ENCODE peak calls at places on chromosomes 3 and 15, in seven cellular contexts. One of them, this sample, is unnamed.
A peak's percentile ranks its signal among the peaks of the same experiment; 100 is the strongest.

GRCh38 chr3:119702530-119703527 is at the start of gene CFAP91:
- DNase-seq in EL: peak; percentile 95
- DNase-seq in AML-193: no peak
- DNase-seq in NCI-H2029: peak; percentile 98
- DNase-seq in SK-N-MC: no peak
- DNase-seq in choroid plexus epithelial cell: peak; percentile 95
- DNase-seq in activated T-helper 1 cell treated with anti-CD3 and anti-CD28 coated beads, Interleukin-12 subunit alpha, Interleukin-12 subunit beta, Interleukin-2, Interleukin-4 antibody, amounts not matched to agents 30 ng/mL and 10 ng/mL and 1 ng/mL, durations not matched to agents 14 hours and 24 hours and 36 hours: peak; percentile 78
- DNase-seq in this sample: peak; percentile 99

GRCh38 chr15:73049564-73050215 is 2.6 kb upstream of the NEO1 start:
- DNase-seq in EL: no peak
- DNase-seq in AML-193: no peak
- DNase-seq in NCI-H2029: no peak
- DNase-seq in SK-N-MC: no peak
- DNase-seq in choroid plexus epithelial cell: no peak
- DNase-seq in activated T-helper 1 cell treated with anti-CD3 and anti-CD28 coated beads, Interleukin-12 subunit alpha, Interleukin-12 subunit beta, Interleukin-2, Interleukin-4 antibody, amounts not matched to agents 30 ng/mL and 10 ng/mL and 1 ng/mL, durations not matched to agents 14 hours and 24 hours and 36 hours: no peak
- DNase-seq in this sample: no peak

GRCh38 chr3:30354513-30354912 is 251.9 kb upstream of the TGFBR2 start:
- DNase-seq in EL: no peak
- DNase-seq in AML-193: no peak
- DNase-seq in NCI-H2029: no peak
- DNase-seq in SK-N-MC: no peak
- DNase-seq in choroid plexus epithelial cell: no peak
- DNase-seq in activated T-helper 1 cell treated with anti-CD3 and anti-CD28 coated beads, Interleukin-12 subunit alpha, Interleukin-12 subunit beta, Interleukin-2, Interleukin-4 antibody, amounts not matched to agents 30 ng/mL and 10 ng/mL and 1 ng/mL, durations not matched to agents 14 hours and 24 hours and 36 hours: no peak
- DNase-seq in this sample: no peak

GRCh38 chr3:171162986-171163723 is 136.6 kb upstream of the SLC2A2 start:
- DNase-seq in EL: no peak
- DNase-seq in AML-193: peak; percentile 62
- DNase-seq in NCI-H2029: no peak
- DNase-seq in SK-N-MC: no peak
- DNase-seq in choroid plexus epithelial cell: peak; percentile 44
- DNase-seq in activated T-helper 1 cell treated with anti-CD3 and anti-CD28 coated beads, Interleukin-12 subunit alpha, Interleukin-12 subunit beta, Interleukin-2, Interleukin-4 antibody, amounts not matched to agents 30 ng/mL and 10 ng/mL and 1 ng/mL, durations not matched to agents 14 hours and 24 hours and 36 hours: no peak
- DNase-seq in this sample: no peak

GRCh38 chr3:19885468-19885867 is 48.5 kb downstream of the EFHB start:
- DNase-seq in EL: peak; percentile 56
- DNase-seq in AML-193: peak; percentile 40
- DNase-seq in NCI-H2029: peak; percentile 23
- DNase-seq in SK-N-MC: no peak
- DNase-seq in choroid plexus epithelial cell: peak; percentile 66
- DNase-seq in activated T-helper 1 cell treated with anti-CD3 and anti-CD28 coated beads, Interleukin-12 subunit alpha, Interleukin-12 subunit beta, Interleukin-2, Interleukin-4 antibody, amounts not matched to agents 30 ng/mL and 10 ng/mL and 1 ng/mL, durations not matched to agents 14 hours and 24 hours and 36 hours: no peak
- DNase-seq in this sample: no peak

GRCh38 chr3:49120096-49120437 is 556 bp downstream of the USP19 start:
- DNase-seq in EL: no peak
- DNase-seq in AML-193: no peak
- DNase-seq in NCI-H2029: no peak
- DNase-seq in SK-N-MC: no peak
- DNase-seq in choroid plexus epithelial cell: peak; percentile 15
- DNase-seq in activated T-helper 1 cell treated with anti-CD3 and anti-CD28 coated beads, Interleukin-12 subunit alpha, Interleukin-12 subunit beta, Interleukin-2, Interleukin-4 antibody, amounts not matched to agents 30 ng/mL and 10 ng/mL and 1 ng/mL, durations not matched to agents 14 hours and 24 hours and 36 hours: no peak
- DNase-seq in this sample: no peak

GRCh38 chr15:44537728-44538240 is 837 bp downstream of the EIF3J start:
- DNase-seq in EL: peak; percentile 55
- DNase-seq in AML-193: no peak
- DNase-seq in NCI-H2029: no peak
- DNase-seq in SK-N-MC: no peak
- DNase-seq in choroid plexus epithelial cell: peak; percentile 47
- DNase-seq in activated T-helper 1 cell treated with anti-CD3 and anti-CD28 coated beads, Interleukin-12 subunit alpha, Interleukin-12 subunit beta, Interleukin-2, Interleukin-4 antibody, amounts not matched to agents 30 ng/mL and 10 ng/mL and 1 ng/mL, durations not matched to agents 14 hours and 24 hours and 36 hours: peak; percentile 14
- DNase-seq in this sample: no peak

GRCh38 chr3:12706504-12707253 is 42.8 kb upstream of the RAF1 start:
- DNase-seq in EL: peak; percentile 78
- DNase-seq in AML-193: peak; percentile 90
- DNase-seq in NCI-H2029: peak; percentile 68
- DNase-seq in SK-N-MC: no peak
- DNase-seq in choroid plexus epithelial cell: peak; percentile 89
- DNase-seq in activated T-helper 1 cell treated with anti-CD3 and anti-CD28 coated beads, Interleukin-12 subunit alpha, Interleukin-12 subunit beta, Interleukin-2, Interleukin-4 antibody, amounts not matched to agents 30 ng/mL and 10 ng/mL and 1 ng/mL, durations not matched to agents 14 hours and 24 hours and 36 hours: peak; percentile 53
- DNase-seq in this sample: no peak

GRCh38 chr3:104526901-104527401 is 839.8 kb upstream of the ALCAM start:
- DNase-seq in EL: no peak
- DNase-seq in AML-193: peak; percentile 80
- DNase-seq in NCI-H2029: no peak
- DNase-seq in SK-N-MC: no peak
- DNase-seq in choroid plexus epithelial cell: no peak
- DNase-seq in activated T-helper 1 cell treated with anti-CD3 and anti-CD28 coated beads, Interleukin-12 subunit alpha, Interleukin-12 subunit beta, Interleukin-2, Interleukin-4 antibody, amounts not matched to agents 30 ng/mL and 10 ng/mL and 1 ng/mL, durations not matched to agents 14 hours and 24 hours and 36 hours: no peak
- DNase-seq in this sample: no peak

GRCh38 chr3:52256622-52257021 is 11.1 kb downstream of the PPM1M start:
- DNase-seq in EL: no peak
- DNase-seq in AML-193: no peak
- DNase-seq in NCI-H2029: no peak
- DNase-seq in SK-N-MC: no peak
- DNase-seq in choroid plexus epithelial cell: no peak
- DNase-seq in activated T-helper 1 cell treated with anti-CD3 and anti-CD28 coated beads, Interleukin-12 subunit alpha, Interleukin-12 subunit beta, Interleukin-2, Interleukin-4 antibody, amounts not matched to agents 30 ng/mL and 10 ng/mL and 1 ng/mL, durations not matched to agents 14 hours and 24 hours and 36 hours: no peak
- DNase-seq in this sample: no peak

GRCh38 chr15:95620934-95621579 is 709.4 kb upstream of the NR2F2 start:
- DNase-seq in EL: peak; percentile 16
- DNase-seq in AML-193: peak; percentile 75
- DNase-seq in NCI-H2029: no peak
- DNase-seq in SK-N-MC: no peak
- DNase-seq in choroid plexus epithelial cell: peak; percentile 87
- DNase-seq in activated T-helper 1 cell treated with anti-CD3 and anti-CD28 coated beads, Interleukin-12 subunit alpha, Interleukin-12 subunit beta, Interleukin-2, Interleukin-4 antibody, amounts not matched to agents 30 ng/mL and 10 ng/mL and 1 ng/mL, durations not matched to agents 14 hours and 24 hours and 36 hours: no peak
- DNase-seq in this sample: no peak

GRCh38 chr15:38651328-38652038 is 86.9 kb upstream of the RASGRP1 start:
- DNase-seq in EL: no peak
- DNase-seq in AML-193: no peak
- DNase-seq in NCI-H2029: no peak
- DNase-seq in SK-N-MC: no peak
- DNase-seq in choroid plexus epithelial cell: no peak
- DNase-seq in activated T-helper 1 cell treated with anti-CD3 and anti-CD28 coated beads, Interleukin-12 subunit alpha, Interleukin-12 subunit beta, Interleukin-2, Interleukin-4 antibody, amounts not matched to agents 30 ng/mL and 10 ng/mL and 1 ng/mL, durations not matched to agents 14 hours and 24 hours and 36 hours: peak; percentile 57
- DNase-seq in this sample: no peak

GRCh38 chr3:197575362-197575761 is 19.6 kb upstream of the BDH1 start:
- DNase-seq in EL: no peak
- DNase-seq in AML-193: no peak
- DNase-seq in NCI-H2029: no peak
- DNase-seq in SK-N-MC: no peak
- DNase-seq in choroid plexus epithelial cell: no peak
- DNase-seq in activated T-helper 1 cell treated with anti-CD3 and anti-CD28 coated beads, Interleukin-12 subunit alpha, Interleukin-12 subunit beta, Interleukin-2, Interleukin-4 antibody, amounts not matched to agents 30 ng/mL and 10 ng/mL and 1 ng/mL, durations not matched to agents 14 hours and 24 hours and 36 hours: no peak
- DNase-seq in this sample: no peak

GRCh38 chr3:186782542-186783069 is 771 bp upstream of the EIF4A2 start:
- DNase-seq in EL: no peak
- DNase-seq in AML-193: no peak
- DNase-seq in NCI-H2029: no peak
- DNase-seq in SK-N-MC: no peak
- DNase-seq in choroid plexus epithelial cell: no peak
- DNase-seq in activated T-helper 1 cell treated with anti-CD3 and anti-CD28 coated beads, Interleukin-12 subunit alpha, Interleukin-12 subunit beta, Interleukin-2, Interleukin-4 antibody, amounts not matched to agents 30 ng/mL and 10 ng/mL and 1 ng/mL, durations not matched to agents 14 hours and 24 hours and 36 hours: no peak
- DNase-seq in this sample: no peak

GRCh38 chr15:89307046-89307587 is 27.5 kb downstream of the POLG start:
- DNase-seq in EL: peak; percentile 53
- DNase-seq in AML-193: no peak
- DNase-seq in NCI-H2029: no peak
- DNase-seq in SK-N-MC: no peak
- DNase-seq in choroid plexus epithelial cell: peak; percentile 50
- DNase-seq in activated T-helper 1 cell treated with anti-CD3 and anti-CD28 coated beads, Interleukin-12 subunit alpha, Interleukin-12 subunit beta, Interleukin-2, Interleukin-4 antibody, amounts not matched to agents 30 ng/mL and 10 ng/mL and 1 ng/mL, durations not matched to agents 14 hours and 24 hours and 36 hours: no peak
- DNase-seq in this sample: no peak

GRCh38 chr3:49747792-49748480 is 24.2 kb upstream of the GMPPB start:
- DNase-seq in EL: peak; percentile 89
- DNase-seq in AML-193: no peak
- DNase-seq in NCI-H2029: no peak
- DNase-seq in SK-N-MC: no peak
- DNase-seq in choroid plexus epithelial cell: peak; percentile 82
- DNase-seq in activated T-helper 1 cell treated with anti-CD3 and anti-CD28 coated beads, Interleukin-12 subunit alpha, Interleukin-12 subunit beta, Interleukin-2, Interleukin-4 antibody, amounts not matched to agents 30 ng/mL and 10 ng/mL and 1 ng/mL, durations not matched to agents 14 hours and 24 hours and 36 hours: no peak
- DNase-seq in this sample: peak; percentile 60

GRCh38 chr15:90822204-90822955 is 46.0 kb upstream of the FURIN start:
- DNase-seq in EL: no peak
- DNase-seq in AML-193: no peak
- DNase-seq in NCI-H2029: no peak
- DNase-seq in SK-N-MC: no peak
- DNase-seq in choroid plexus epithelial cell: no peak
- DNase-seq in activated T-helper 1 cell treated with anti-CD3 and anti-CD28 coated beads, Interleukin-12 subunit alpha, Interleukin-12 subunit beta, Interleukin-2, Interleukin-4 antibody, amounts not matched to agents 30 ng/mL and 10 ng/mL and 1 ng/mL, durations not matched to agents 14 hours and 24 hours and 36 hours: no peak
- DNase-seq in this sample: no peak

GRCh38 chr15:93151488-93151887 is 62.5 kb upstream of the RGMA start:
- DNase-seq in EL: no peak
- DNase-seq in AML-193: no peak
- DNase-seq in NCI-H2029: no peak
- DNase-seq in SK-N-MC: no peak
- DNase-seq in choroid plexus epithelial cell: no peak
- DNase-seq in activated T-helper 1 cell treated with anti-CD3 and anti-CD28 coated beads, Interleukin-12 subunit alpha, Interleukin-12 subunit beta, Interleukin-2, Interleukin-4 antibody, amounts not matched to agents 30 ng/mL and 10 ng/mL and 1 ng/mL, durations not matched to agents 14 hours and 24 hours and 36 hours: no peak
- DNase-seq in this sample: no peak

GRCh38 chr3:177813322-177813721 is 616.0 kb upstream of the TBL1XR1 start:
- DNase-seq in EL: peak; percentile 43
- DNase-seq in AML-193: no peak
- DNase-seq in NCI-H2029: peak; percentile 85
- DNase-seq in SK-N-MC: no peak
- DNase-seq in choroid plexus epithelial cell: peak; percentile 91
- DNase-seq in activated T-helper 1 cell treated with anti-CD3 and anti-CD28 coated beads, Interleukin-12 subunit alpha, Interleukin-12 subunit beta, Interleukin-2, Interleukin-4 antibody, amounts not matched to agents 30 ng/mL and 10 ng/mL and 1 ng/mL, durations not matched to agents 14 hours and 24 hours and 36 hours: no peak
- DNase-seq in this sample: no peak

GRCh38 chr3:172082269-172082668 is 42.9 kb downstream of the FNDC3B start:
- DNase-seq in EL: peak; percentile 98
- DNase-seq in AML-193: no peak
- DNase-seq in NCI-H2029: no peak
- DNase-seq in SK-N-MC: peak; percentile 85
- DNase-seq in choroid plexus epithelial cell: peak; percentile 93
- DNase-seq in activated T-helper 1 cell treated with anti-CD3 and anti-CD28 coated beads, Interleukin-12 subunit alpha, Interleukin-12 subunit beta, Interleukin-2, Interleukin-4 antibody, amounts not matched to agents 30 ng/mL and 10 ng/mL and 1 ng/mL, durations not matched to agents 14 hours and 24 hours and 36 hours: no peak
- DNase-seq in this sample: peak; percentile 64

GRCh38 chr15:28967071-28967470 is 81.3 kb downstream of the APBA2 start:
- DNase-seq in EL: no peak
- DNase-seq in AML-193: no peak
- DNase-seq in NCI-H2029: no peak
- DNase-seq in SK-N-MC: no peak
- DNase-seq in choroid plexus epithelial cell: no peak
- DNase-seq in activated T-helper 1 cell treated with anti-CD3 and anti-CD28 coated beads, Interleukin-12 subunit alpha, Interleukin-12 subunit beta, Interleukin-2, Interleukin-4 antibody, amounts not matched to agents 30 ng/mL and 10 ng/mL and 1 ng/mL, durations not matched to agents 14 hours and 24 hours and 36 hours: no peak
- DNase-seq in this sample: no peak

GRCh38 chr3:125050486-125051172 is 5.2 kb downstream of the HEG1 start:
- DNase-seq in EL: peak; percentile 42
- DNase-seq in AML-193: no peak
- DNase-seq in NCI-H2029: no peak
- DNase-seq in SK-N-MC: no peak
- DNase-seq in choroid plexus epithelial cell: no peak
- DNase-seq in activated T-helper 1 cell treated with anti-CD3 and anti-CD28 coated beads, Interleukin-12 subunit alpha, Interleukin-12 subunit beta, Interleukin-2, Interleukin-4 antibody, amounts not matched to agents 30 ng/mL and 10 ng/mL and 1 ng/mL, durations not matched to agents 14 hours and 24 hours and 36 hours: no peak
- DNase-seq in this sample: no peak